ENCODE peak calls at places on chromosome 1, in ten cellular contexts. U is adrenal gland, Q is DND-41, J is fibroblast of lung, C is transverse colon, H is foreskin keratinocyte, E is psoas muscle, S is lung, M is neural progenitor cell, O is breast epithelium. W is an unnamed sample. For H3K4me1, the result is how much of the 10 kb centered on the place peaks cover.

GRCh38 chr1:93015590-93015989 is 54.3 kb upstream of the DIPK1A start:
- DNase-seq in H (no peak), M (no peak), S (no peak), J (peak), Q (no peak), O (no peak), U (no peak), E (no peak), C (no peak), W (no peak)

GRCh38 chr1:22884806-22885559 is 87.7 kb downstream of the LACTBL1 start:
- DNase-seq in Q (no peak), U (no peak), H (no peak), E (no peak), J (no peak), O (no peak), C (no peak), S (no peak), M (no peak), W (no peak)

GRCh38 chr1:206116873-206117150 is 376 bp downstream of the AVPR1B start:
- DNase-seq in M (no peak), E (no peak), Q (no peak), U (no peak), J (no peak), H (no peak), S (no peak), O (no peak), C (no peak), W (no peak)

GRCh38 chr1:211735208-211736170 is 60.1 kb upstream of the NEK2 start:
- DNase-seq in Q (no peak), S (peak), H (peak), J (peak), O (peak), M (no peak), U (peak), E (no peak), C (peak), W (no peak)

GRCh38 chr1:53541761-53542550 is 82.8 kb downstream of the DMRTB1 start:
- DNase-seq in H (peak), E (peak), U (peak), C (peak), S (no peak), J (peak), M (peak), Q (no peak), O (no peak), W (peak)

GRCh38 chr1:214901718-214902117 is 180.8 kb upstream of the KCNK2 start:
- DNase-seq in C (no peak), O (no peak), S (no peak), E (no peak), M (no peak), J (peak), U (no peak), H (peak), Q (no peak), W (no peak)

GRCh38 chr1:38835230-38835827 is 24.2 kb downstream of the RRAGC start:
- DNase-seq in H (peak), U (peak), C (peak), E (no peak), M (peak), Q (peak), O (no peak), J (peak), S (no peak), W (no peak)

GRCh38 chr1:172359531-172359991 is 60.9 kb upstream of the C1orf105 start:
- DNase-seq in M (no peak), J (peak), S (no peak), C (no peak), O (no peak), H (peak), Q (no peak), E (no peak), U (no peak), W (no peak)

GRCh38 chr1:63320024-63320799 is 2.2 kb upstream of the FOXD3 start:
- DNase-seq in H (no peak), E (no peak), U (no peak), C (no peak), O (no peak), S (no peak), M (peak), J (no peak), Q (no peak), W (no peak)

GRCh38 chr1:95005584-95005983 is 67.2 kb downstream of the ALG14 start:
- DNase-seq in U (no peak), J (no peak), O (no peak), M (no peak), E (no peak), H (no peak), Q (no peak), C (no peak), S (no peak), W (no peak)

GRCh38 chr1:155063550-155064108 is at the start of gene EFNA4:
- DNase-seq in O (peak), J (peak), H (peak), S (peak), E (peak), M (peak), Q (peak), C (peak), U (peak), W (peak)

GRCh38 chr1:46333300-46334029 is 7.1 kb upstream of the NSUN4 start:
- DNase-seq in O (no peak), Q (no peak), E (no peak), C (no peak), J (peak), S (no peak), M (peak), U (peak), H (peak), W (no peak)
- TF ChIP-seq CTCF in O (no peak), Q (peak), E (no peak), C (peak), J (peak), S (peak), M (peak), U (peak), H (peak), W (no peak)

DNA sequence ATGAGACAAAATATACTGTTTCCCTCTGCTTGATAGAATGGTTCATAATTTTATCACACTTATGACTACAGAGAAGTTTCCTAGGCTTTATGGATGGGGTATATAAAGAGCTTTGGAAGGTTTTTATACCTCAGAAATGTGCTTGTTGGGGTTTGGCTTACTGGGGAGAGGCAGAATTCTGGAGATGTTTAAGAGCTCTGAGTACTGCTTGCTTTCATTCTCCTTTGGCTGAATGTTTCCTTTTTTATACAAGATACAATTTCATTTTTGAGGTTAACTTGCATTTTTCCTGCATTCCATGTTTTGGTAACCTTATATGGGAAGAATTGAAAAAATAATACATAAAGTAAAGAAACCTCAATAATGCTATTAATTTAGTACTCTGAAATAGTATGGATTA is 157.7 kb upstream of the COL11A1 start:
- DNase-seq in E (no peak), C (no peak), H (no peak), J (peak), S (no peak), U (no peak), M (no peak), O (no peak), Q (no peak), W (no peak)
- H3K4me1 ChIP-seq in E (under half), C (under half), H (under half), J (under half), S (under half), U (under half), M (under half), O (under half), Q (under half), W (under half)

GRCh38 chr1:43545686-43546387 is 15.2 kb downstream of the PTPRF start:
- DNase-seq in S (peak), Q (peak), H (no peak), U (peak), M (peak), E (peak), J (no peak), O (no peak), C (peak), W (peak)

GRCh38 chr1:43542515-43543458 is 12.1 kb downstream of the PTPRF start:
- DNase-seq in O (no peak), M (no peak), H (no peak), S (no peak), U (no peak), J (no peak), C (no peak), Q (no peak), E (peak), W (no peak)

GRCh38 chr1:43541721-43542401 is 11.2 kb downstream of the PTPRF start:
- DNase-seq in J (no peak), Q (no peak), H (peak), O (peak), C (peak), S (peak), M (no peak), U (peak), E (peak), W (peak)

GRCh38 chr1:43545321-43545685 is 14.6 kb downstream of the PTPRF start:
- DNase-seq in H (no peak), U (no peak), Q (no peak), J (no peak), M (no peak), O (no peak), C (no peak), E (no peak), S (no peak), W (no peak)

DNA sequence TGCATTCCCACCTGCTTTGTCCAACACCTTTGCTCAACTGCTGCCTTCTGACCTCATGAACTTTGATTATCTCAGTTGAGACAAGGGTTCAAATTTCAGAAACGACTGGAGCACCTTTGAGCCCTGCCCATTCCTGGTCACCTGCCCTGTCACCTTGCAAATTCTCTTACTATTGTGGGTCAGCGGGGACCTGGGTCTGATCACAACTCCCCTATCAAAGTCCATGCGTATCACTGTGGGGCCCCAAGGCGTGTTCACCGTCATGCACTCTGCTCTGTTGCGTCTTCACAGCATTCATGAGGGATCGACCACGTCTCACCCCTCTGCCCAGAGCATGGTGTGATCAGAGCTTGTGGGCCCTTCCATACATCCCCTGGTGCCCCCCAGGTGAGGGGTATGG is 12.9 kb downstream of the PTPRF start:
- DNase-seq in O (no peak), S (no peak), E (peak), J (no peak), Q (no peak), C (no peak), H (no peak), M (no peak), U (no peak), W (no peak)
- H3K27ac ChIP-seq in O (peak), S (no peak), E (no peak), J (no peak), Q (no peak), C (peak), H (no peak), M (no peak), U (no peak), W (peak)

GRCh38 chr1:9066945-9067807 is 2.3 kb downstream of the SLC2A5 start:
- DNase-seq in Q (no peak), E (peak), C (peak), J (peak), M (no peak), H (peak), O (peak), S (peak), U (peak), W (peak)
- TF ChIP-seq CTCF in Q (no peak), E (no peak), C (no peak), J (peak), M (no peak), H (no peak), O (no peak), S (no peak), U (no peak), W (no peak)

GRCh38 chr1:20250346-20250989 is 40.2 kb upstream of the VWA5B1 start:
- DNase-seq in Q (no peak), E (no peak), J (no peak), U (peak), S (no peak), C (peak), H (peak), O (peak), M (no peak), W (no peak)

GRCh38 chr1:20252587-20252986 is 38.1 kb upstream of the VWA5B1 start:
- DNase-seq in H (no peak), U (no peak), Q (no peak), S (no peak), O (no peak), E (no peak), C (no peak), J (no peak), M (no peak), W (no peak)

GRCh38 chr1:20248954-20249612 is 41.6 kb upstream of the VWA5B1 start:
- DNase-seq in E (no peak), J (no peak), O (no peak), U (no peak), C (no peak), M (no peak), H (no peak), Q (peak), S (no peak), W (no peak)
- H3K4me1 ChIP-seq in E (under half), J (under half), O (under half), U (under half), C (under half), M (under half), H (under half), Q (under half), S (under half), W (under half)

GRCh38 chr1:198123146-198123545 is 33.7 kb upstream of the NEK7 start:
- DNase-seq in S (no peak), O (no peak), C (no peak), M (no peak), E (no peak), H (no peak), Q (no peak), J (peak), U (no peak), W (no peak)

GRCh38 chr1:198118136-198118535 is 38.7 kb upstream of the NEK7 start:
- DNase-seq in U (peak), H (peak), M (no peak), J (peak), E (peak), O (no peak), C (peak), S (peak), Q (no peak), W (peak)

GRCh38 chr1:198124665-198125064 is 32.1 kb upstream of the NEK7 start:
- DNase-seq in E (no peak), C (no peak), J (no peak), Q (no peak), H (no peak), S (no peak), M (no peak), O (no peak), U (no peak), W (no peak)

GRCh38 chr1:198122693-198123092 is 34.1 kb upstream of the NEK7 start:
- DNase-seq in Q (no peak), S (no peak), C (no peak), O (no peak), E (no peak), U (peak), J (peak), M (no peak), H (no peak), W (no peak)

GRCh38 chr1:198121058-198121829 is 35.6 kb upstream of the NEK7 start:
- DNase-seq in M (no peak), S (no peak), U (no peak), H (peak), C (no peak), Q (no peak), O (no peak), J (peak), E (no peak), W (no peak)
- H3K27ac ChIP-seq in M (no peak), S (no peak), U (no peak), H (peak), C (no peak), Q (no peak), O (no peak), J (peak), E (no peak), W (no peak)

W was measured in uterus.